ENCODE peak calls at places on chromosomes 11 and 22, in seven cellular contexts. C, H, L, S, B, U and Y are unnamed samples. For H3K36me3, the result is how much of the 10 kb centered on the place peaks cover.

GRCh38 chr11:11344045-11344444 is 9.0 kb downstream of the CSNK2A3 start:
- DNase-seq in C (no peak), S (peak), U (no peak), H (no peak), B (no peak), L (no peak), Y (no peak)

GRCh38 chr11:58165504-58166106 is 23.3 kb upstream of the OR9Q2 start:
- DNase-seq in U (no peak), B (no peak), C (peak), H (no peak), S (no peak), L (no peak), Y (no peak)

GRCh38 chr22:25170426-25170980 is 29.2 kb upstream of the CRYBB3 start:
- DNase-seq in U (no peak), H (no peak), C (no peak), L (no peak), B (no peak), S (no peak), Y (no peak)

GRCh38 chr11:77195071-77195705 is 67.1 kb downstream of the MYO7A start:
- DNase-seq in S (no peak), C (no peak), H (no peak), B (no peak), U (no peak), L (no peak), Y (no peak)

GRCh38 chr11:105937738-105938137 is 84.3 kb downstream of the MSANTD4 start:
- DNase-seq in S (no peak), B (no peak), H (no peak), L (no peak), U (no peak), C (no peak), Y (no peak)

GRCh38 chr22:50303848-50304527 is 3.5 kb downstream of the PLXNB2 start:
- DNase-seq in L (peak), C (peak), S (no peak), H (no peak), U (peak), B (peak), Y (no peak)

GRCh38 chr11:133968300-133968699 is 11.5 kb upstream of the IGSF9B start:
- DNase-seq in B (no peak), H (no peak), C (no peak), L (no peak), U (peak), S (no peak), Y (no peak)

GRCh38 chr11:76347391-76347790 is 33.5 kb downstream of the THAP12 start:
- DNase-seq in U (no peak), S (no peak), C (no peak), B (no peak), L (no peak), H (no peak), Y (no peak)

GRCh38 chr11:2803186-2804057 is 82.2 kb downstream of the CDKN1C start:
- DNase-seq in B (peak), C (peak), S (no peak), L (no peak), U (peak), H (peak), Y (peak)

GRCh38 chr11:134139303-134139872 is 70.5 kb downstream of the JAM3 start:
- DNase-seq in B (no peak), H (no peak), S (no peak), L (no peak), C (no peak), U (no peak), Y (no peak)

GRCh38 chr22:28440517-28441366 is 238.9 kb downstream of the TTC28 start:
- DNase-seq in L (no peak), H (no peak), B (no peak), S (no peak), C (no peak), U (no peak), Y (no peak)

GRCh38 chr22:31474743-31475142 is 14.9 kb downstream of the EIF4ENIF1 start:
- DNase-seq in L (no peak), U (no peak), B (no peak), S (no peak), C (no peak), H (no peak), Y (no peak)

GRCh38 chr11:7905961-7906429 is 25.1 kb downstream of the OR10A6 start:
- DNase-seq in C (no peak), U (no peak), S (no peak), L (no peak), H (no peak), B (peak), Y (no peak)

GRCh38 chr11:116605543-116605942 is 167.2 kb downstream of the BUD13 start:
- DNase-seq in C (peak), U (peak), B (peak), S (no peak), H (no peak), L (peak), Y (no peak)

GRCh38 chr11:8277691-8278090 is 14.0 kb upstream of the LMO1 start:
- DNase-seq in H (no peak), C (no peak), L (no peak), S (no peak), B (no peak), U (no peak), Y (no peak)

GRCh38 chr11:22433517-22433916 is 95.3 kb downstream of the SLC17A6 start:
- DNase-seq in H (no peak), C (no peak), U (no peak), S (no peak), L (no peak), B (no peak), Y (no peak)

GRCh38 chr11:1563149-1563638 is 8.9 kb downstream of the DUSP8 start:
- DNase-seq in C (no peak), B (no peak), H (no peak), S (no peak), U (no peak), L (no peak), Y (no peak)

GRCh38 chr22:44173154-44173553 is 7.6 kb upstream of the PARVG start:
- DNase-seq in H (no peak), B (no peak), S (no peak), C (no peak), L (no peak), U (no peak), Y (no peak)

GRCh38 chr11:71474141-71474770 is 21.3 kb downstream of the NADSYN1 start:
- DNase-seq in U (no peak), C (no peak), S (no peak), L (no peak), H (no peak), B (no peak), Y (no peak)

GRCh38 chr11:120912504-120912903 is 111.4 kb upstream of the TBCEL start:
- DNase-seq in U (no peak), L (no peak), S (no peak), H (no peak), B (no peak), C (no peak), Y (no peak)

GRCh38 chr11:46901156-46901555 is 17.2 kb downstream of the LRP4 start:
- DNase-seq in L (no peak), S (no peak), C (no peak), U (no peak), H (no peak), B (no peak), Y (no peak)

GRCh38 chr11:57460017-57460755 is at the start of gene RTN4RL2:
- DNase-seq in B (no peak), L (peak), S (no peak), H (no peak), U (peak), C (no peak), Y (no peak)

GRCh38 chr22:22418957-22419356 is 89.6 kb downstream of the ZNF280B start:
- DNase-seq in H (no peak), U (no peak), L (no peak), B (no peak), C (no peak), S (no peak), Y (no peak)

GRCh38 chr11:72641900-72642814 is 32.1 kb downstream of the PDE2A start:
- DNase-seq in U (peak), B (peak), H (peak), C (peak), S (no peak), L (peak), Y (no peak)

GRCh38 chr22:20918663-20919220 is 1.5 kb downstream of the CRKL start:
- DNase-seq in U (no peak), B (no peak), H (no peak), L (peak), S (no peak), C (no peak), Y (no peak)

GRCh38 chr22:25404556-25404922 is 159.9 kb upstream of the GRK3 start:
- DNase-seq in U (no peak), C (no peak), L (peak), H (no peak), S (no peak), B (no peak), Y (no peak)

GRCh38 chr11:121082219-121082618 is 18.8 kb upstream of the TECTA start:
- DNase-seq in L (no peak), C (no peak), B (no peak), H (no peak), U (no peak), S (no peak), Y (no peak)

GRCh38 chr11:134512791-134513538 is 100.9 kb upstream of the B3GAT1 start:
- DNase-seq in B (peak), S (no peak), C (no peak), U (no peak), H (no peak), L (no peak), Y (no peak)

GRCh38 chr11:133525976-133526375 is 6.3 kb downstream of the OPCML start:
- DNase-seq in B (no peak), U (no peak), S (no peak), H (no peak), C (no peak), L (no peak), Y (no peak)

GRCh38 chr11:112784323-112785073 is 176.7 kb upstream of the NCAM1 start:
- DNase-seq in B (no peak), U (no peak), S (no peak), H (peak), C (peak), L (peak), Y (peak)

GRCh38 chr22:18121436-18122253 is 11.0 kb downstream of the TUBA8 start:
- DNase-seq in L (no peak), U (no peak), B (no peak), H (no peak), C (no peak), S (no peak), Y (no peak)

GRCh38 chr11:330694-331314 is 10.1 kb upstream of the IFITM3 start:
- DNase-seq in U (no peak), H (peak), S (no peak), L (no peak), C (peak), B (peak), Y (no peak)

GRCh38 chr11:44484211-44484610 is 81.3 kb upstream of the CD82 start:
- DNase-seq in H (no peak), U (no peak), B (no peak), C (no peak), S (no peak), L (peak), Y (no peak)

GRCh38 chr11:118088531-118088930 is 1.8 kb upstream of the SMIM35 start:
- DNase-seq in L (no peak), B (peak), S (no peak), U (no peak), C (peak), H (no peak), Y (no peak)

GRCh38 chr11:8709002-8709672 is 26.5 kb downstream of the RPL27A start:
- DNase-seq in H (peak), L (no peak), S (peak), B (peak), U (no peak), C (peak), Y (peak)

GRCh38 chr11:121367434-121367833 is 74.9 kb downstream of the SC5D start:
- DNase-seq in S (no peak), U (no peak), L (no peak), B (no peak), C (no peak), H (no peak), Y (no peak)

DNA sequence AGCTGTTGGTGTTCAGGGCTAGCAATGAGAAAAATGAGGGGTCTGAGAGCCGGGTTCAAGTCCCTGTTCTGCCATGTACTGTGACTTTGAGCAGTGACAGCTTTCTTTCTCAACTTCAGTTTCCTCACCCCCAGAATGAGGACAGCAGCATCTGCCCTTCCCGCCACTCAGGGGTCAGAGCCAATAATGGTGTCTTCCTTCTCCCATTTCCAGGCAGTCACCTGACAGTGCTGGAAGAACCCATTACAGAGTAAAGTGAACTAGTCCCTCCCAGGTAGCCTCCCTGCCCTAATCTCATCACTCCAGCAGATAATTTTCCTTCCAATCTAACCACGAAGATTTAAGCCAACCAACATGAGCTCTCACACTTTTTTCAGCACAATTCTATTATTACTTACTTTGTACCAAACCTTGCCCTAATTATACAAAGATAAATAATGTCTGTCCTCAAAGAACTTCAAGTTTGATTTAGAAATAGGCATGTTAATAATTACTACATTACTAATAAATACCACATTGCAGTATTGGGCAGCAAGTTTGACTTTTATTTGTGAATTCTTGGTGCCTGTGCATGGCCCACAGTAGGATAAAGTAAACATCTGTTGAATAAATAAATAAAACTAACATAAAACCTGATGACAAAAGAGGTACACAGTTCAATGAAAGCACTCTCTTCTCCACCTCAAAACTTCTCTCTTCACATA is 61.0 kb downstream of the SERGEF start:
- DNase-seq in L (no peak), S (no peak), H (no peak), B (no peak), C (no peak), U (no peak), Y (no peak)
- H3K36me3 ChIP-seq in L (under half), S (under half), H (under half), B (half or more), C (under half), U (under half), Y (under half)

DNA sequence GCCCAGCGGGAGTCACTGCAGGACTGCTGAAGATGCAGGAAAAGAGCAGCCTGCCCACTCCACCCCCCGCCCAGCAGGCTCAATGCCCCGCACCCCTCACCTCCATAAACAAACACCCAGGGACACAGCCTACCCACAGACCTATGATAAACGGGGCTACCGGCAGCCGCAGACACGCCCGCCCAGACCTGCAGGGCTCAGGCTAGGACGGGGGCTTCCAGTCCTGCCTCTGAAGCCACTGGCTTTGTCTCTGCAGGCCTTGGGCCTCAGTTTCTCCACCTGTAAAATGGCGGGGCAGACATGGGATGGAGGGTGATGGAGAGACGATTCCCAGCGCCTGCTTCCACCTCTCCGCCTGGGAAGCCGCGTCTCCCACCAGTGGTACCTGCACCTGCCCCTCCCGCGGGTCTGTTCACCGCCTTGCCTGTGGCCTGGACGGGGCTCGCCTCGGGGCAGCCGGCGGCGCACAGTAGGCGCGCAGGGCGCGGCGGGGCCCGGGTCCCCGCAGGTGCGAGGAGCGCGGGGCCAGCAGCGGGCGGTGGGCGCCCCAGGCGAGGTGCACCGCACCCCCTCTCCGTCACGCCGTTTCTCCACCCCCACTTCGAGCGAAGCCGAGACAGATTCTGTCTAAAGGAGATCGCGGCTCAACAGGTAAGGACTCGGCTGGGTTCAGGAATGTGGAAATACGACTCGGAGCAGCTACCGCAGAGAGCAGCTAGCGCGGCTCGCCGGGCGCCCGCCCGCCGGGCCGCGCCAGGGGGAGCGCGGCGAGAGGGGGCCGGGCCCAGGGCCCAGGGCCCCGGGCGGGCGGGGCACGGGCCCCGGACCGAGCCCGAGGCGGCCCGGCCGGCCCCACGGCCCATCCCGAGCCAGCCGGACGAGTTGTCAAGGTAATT is 1.4 kb downstream of the WNT7B start:
- DNase-seq in C (no peak), L (no peak), U (no peak), B (no peak), S (no peak), H (no peak), Y (no peak)
- TF ChIP-seq EP300 in C (no peak), L (no peak), U (no peak), B (no peak), S (no peak), H (no peak), Y (no peak)

DNA sequence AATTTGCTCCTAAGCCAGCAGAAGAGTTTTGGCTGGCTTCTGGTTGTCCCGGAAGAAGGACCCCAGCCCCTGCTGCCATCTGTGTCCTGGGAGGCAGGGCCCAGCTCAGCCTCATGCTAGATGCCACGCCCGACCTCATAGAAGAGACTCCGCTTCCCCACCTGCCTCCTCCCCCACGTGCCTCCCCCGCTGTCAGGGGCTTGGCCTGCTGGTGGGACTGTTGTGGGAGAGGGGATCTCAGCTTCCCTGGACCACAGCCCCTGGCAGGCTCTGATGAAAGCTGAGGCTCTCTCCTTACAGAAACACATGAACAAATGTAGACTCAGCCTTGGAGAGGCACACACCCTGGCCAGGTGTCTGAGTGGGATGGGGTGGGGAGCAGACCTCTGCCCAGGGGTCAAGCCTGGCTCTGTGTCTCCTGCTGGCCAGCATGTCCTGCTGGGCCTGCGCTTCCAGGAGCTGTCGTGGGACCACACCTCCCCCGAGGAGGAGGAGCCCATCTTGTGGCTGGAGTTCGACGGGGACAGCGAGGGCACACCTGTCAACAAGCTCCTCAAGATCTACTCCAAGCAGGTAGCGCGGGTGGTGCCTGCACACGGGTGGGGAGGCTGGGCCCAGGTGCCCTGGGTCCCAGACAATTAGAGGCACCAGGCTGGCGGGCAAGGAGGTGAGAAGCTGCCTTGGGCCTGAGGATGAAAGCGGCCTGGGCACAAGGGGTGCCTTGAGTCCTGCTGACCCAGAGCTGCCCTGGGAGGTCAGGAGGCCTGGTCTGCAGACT is 14.0 kb downstream of the FRMD8 start:
- DNase-seq in H (no peak), C (no peak), B (no peak), S (no peak), L (no peak), U (no peak), Y (no peak)
- H3K36me3 ChIP-seq in H (under half), C (under half), B (half or more), S (half or more), L (half or more), U (under half), Y (under half)

DNA sequence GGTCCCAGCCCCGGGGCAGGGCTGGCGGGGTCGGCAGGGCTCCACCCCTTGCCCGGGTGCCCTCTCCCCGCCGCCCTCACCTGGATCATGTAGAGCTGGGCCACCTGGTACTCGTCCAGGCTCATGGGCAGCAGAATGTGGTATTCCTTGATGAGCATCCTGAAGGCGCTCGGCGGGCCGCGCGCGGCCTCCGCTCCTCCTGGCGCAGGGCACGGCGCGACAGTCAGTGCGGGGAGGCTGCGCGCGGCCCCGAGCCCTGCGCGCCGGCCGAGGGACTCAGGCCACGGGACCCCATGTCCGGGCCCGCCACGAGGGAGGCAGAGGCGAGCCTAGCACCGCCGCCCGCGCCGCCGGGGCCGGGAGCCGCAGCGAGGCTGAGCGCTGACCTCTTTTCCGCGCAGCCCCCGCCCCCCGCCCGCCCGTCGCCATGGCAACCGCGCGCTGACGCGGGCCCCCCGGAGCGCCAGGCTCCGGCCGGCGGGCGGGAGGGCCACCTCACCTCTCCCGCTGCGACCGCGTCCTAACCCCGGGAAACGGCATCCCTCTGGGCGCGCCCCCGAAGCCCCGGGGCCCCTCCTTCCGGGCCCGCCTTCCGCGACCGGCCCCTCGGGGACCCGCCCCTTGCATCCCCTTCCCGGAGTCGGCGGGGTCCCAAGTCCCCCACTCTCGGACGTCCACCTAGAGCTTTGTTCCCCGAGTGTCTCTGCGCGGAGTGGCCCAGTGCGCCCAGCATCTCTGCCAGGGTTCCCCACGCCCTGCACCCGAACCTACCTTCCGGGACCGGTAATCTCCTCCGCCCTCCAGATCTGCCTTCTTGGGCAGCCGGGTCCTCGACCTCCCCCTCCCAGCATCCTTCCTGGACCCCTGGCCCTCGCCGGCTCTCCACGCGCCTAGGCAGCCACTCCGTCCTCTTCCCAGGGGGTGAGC is 877 bp downstream of the PITPNM1 start:
- DNase-seq in C (peak), B (no peak), S (no peak), U (peak), H (no peak), L (peak), Y (no peak)
- TF ChIP-seq EP300 in C (no peak), B (no peak), S (no peak), U (no peak), H (no peak), L (no peak), Y (no peak)

DNA sequence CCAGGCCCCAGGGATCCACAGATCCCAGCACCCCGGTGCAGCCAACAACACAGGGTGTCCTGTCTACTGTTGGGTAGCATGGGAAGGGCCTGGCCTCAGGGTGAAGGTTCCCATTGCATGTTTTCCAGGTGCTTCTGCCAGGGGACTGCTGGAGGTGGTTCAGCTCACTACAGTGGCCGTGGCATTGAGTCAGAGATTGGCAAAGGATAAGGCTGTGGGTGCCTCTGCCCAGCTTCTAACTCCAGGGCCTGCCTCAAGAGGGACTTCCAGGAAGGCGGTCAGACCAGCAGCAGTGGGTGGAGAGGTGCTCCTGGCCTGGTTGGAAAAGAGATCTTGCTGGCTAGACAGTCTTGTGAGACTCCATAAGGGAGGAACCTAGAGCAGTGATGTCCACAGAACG is 20.9 kb downstream of the CSNK1E start:
- DNase-seq in H (no peak), B (no peak), L (no peak), U (no peak), C (no peak), S (no peak), Y (no peak)
- H3K36me3 ChIP-seq in H (under half), B (half or more), L (half or more), U (half or more), C (half or more), S (half or more), Y (under half)